ENCODE peak calls at places on chromosomes 6 and 20, in nine cellular contexts. N is left ventricle myocardium inferior, L is lower lobe of right lung, R is neural progenitor cell, K is cardiac muscle cell, F is psoas muscle, C is GM23248, I is brain microvascular endothelial cell, S is Karpas-422. U is an unnamed sample.
A peak's percentile ranks its signal among the peaks of the same experiment; 100 is the strongest.

GRCh38 chr20:39004508-39004907 is 42.4 kb downstream of the DHX35 start:
- DNase-seq in N (no peak), L (peak; percentile 59), R (no peak), K (no peak), F (no peak), C (no peak), I (no peak), S (no peak), U (no peak)

GRCh38 chr6:148700713-148701392 is 46.0 kb upstream of the UST start:
- DNase-seq in N (no peak), L (no peak), R (peak; percentile 23), K (peak; percentile 64), F (no peak), C (peak; percentile 83), I (peak; percentile 31), S (no peak), U (no peak)

GRCh38 chr6:73045609-73046008 is 179.7 kb downstream of the KHDC1L start:
- DNase-seq in N (no peak), L (no peak), R (no peak), K (no peak), F (no peak), C (no peak), I (no peak), S (no peak), U (no peak)

GRCh38 chr6:12719017-12719416 is 2.5 kb downstream of the PHACTR1 start:
- DNase-seq in N (no peak), L (no peak), R (no peak), K (no peak), F (no peak), C (no peak), I (no peak), S (no peak), U (no peak)

GRCh38 chr6:16437095-16437494 is 198.7 kb downstream of the GMPR start:
- DNase-seq in N (no peak), L (no peak), R (no peak), K (no peak), F (no peak), C (no peak), I (no peak), S (no peak), U (no peak)

GRCh38 chr20:409697-410559 is 1.8 kb downstream of the RBCK1 start:
- DNase-seq in N (no peak), L (no peak), R (no peak), K (no peak), F (peak; percentile 49), C (no peak), I (no peak), S (no peak), U (no peak)

GRCh38 chr20:32448306-32449056 is 90.3 kb downstream of the ASXL1 start:
- DNase-seq in N (no peak), L (no peak), R (no peak), K (peak; percentile 34), F (no peak), C (peak; percentile 23), I (no peak), S (no peak), U (no peak)

GRCh38 chr6:169244684-169245383 is 8.8 kb downstream of the THBS2 start:
- DNase-seq in N (no peak), L (no peak), R (no peak), K (no peak), F (no peak), C (no peak), I (no peak), S (no peak), U (no peak)

GRCh38 chr6:92893741-92894140 is 525.6 kb downstream of the EPHA7 start:
- DNase-seq in N (no peak), L (no peak), R (no peak), K (no peak), F (no peak), C (no peak), I (no peak), S (no peak), U (no peak)

GRCh38 chr20:17889226-17889625 is 79.4 kb downstream of the SNX5 start:
- DNase-seq in N (no peak), L (no peak), R (no peak), K (peak; percentile 50), F (no peak), C (peak; percentile 48), I (no peak), S (no peak), U (no peak)

GRCh38 chr6:141077355-141078333 is 1055.1 kb upstream of the GJE1 start:
- DNase-seq in N (no peak), L (no peak), R (peak; percentile 55), K (peak; percentile 35), F (no peak), C (peak; percentile 3), I (peak; percentile 7), S (peak; percentile 69), U (no peak)

GRCh38 chr20:32537657-32538525 is 47.2 kb downstream of the NOL4L start:
- DNase-seq in N (no peak), L (no peak), R (no peak), K (peak; percentile 26), F (no peak), C (no peak), I (no peak), S (no peak), U (no peak)

GRCh38 chr6:169379495-169380070 is 125.9 kb upstream of the THBS2 start:
- DNase-seq in N (no peak), L (no peak), R (no peak), K (no peak), F (no peak), C (no peak), I (no peak), S (no peak), U (no peak)

GRCh38 chr6:55250400-55250799 is 76.1 kb downstream of the HCRTR2 start:
- DNase-seq in N (no peak), L (no peak), R (no peak), K (no peak), F (no peak), C (no peak), I (no peak), S (no peak), U (no peak)

GRCh38 chr6:38088010-38088409 is 268.5 kb downstream of the ZFAND3 start:
- DNase-seq in N (no peak), L (no peak), R (no peak), K (no peak), F (no peak), C (no peak), I (no peak), S (no peak), U (no peak)
- H3K27ac ChIP-seq in N (no peak overlapping the region), L (no peak overlapping the region), R (no peak overlapping the region), K (no peak overlapping the region), F (no peak overlapping the region), C (no peak overlapping the region), I (no peak overlapping the region), S (no peak overlapping the region), U (peak overlapping the region; percentile 24)

GRCh38 chr6:22556298-22556697 is 13.1 kb upstream of the HDGFL1 start:
- DNase-seq in N (no peak), L (no peak), R (no peak), K (no peak), F (no peak), C (no peak), I (no peak), S (no peak), U (no peak)

GRCh38 chr6:22557007-22557406 is 12.4 kb upstream of the HDGFL1 start:
- DNase-seq in N (no peak), L (no peak), R (no peak), K (no peak), F (no peak), C (no peak), I (no peak), S (no peak), U (no peak)

GRCh38 chr6:22558288-22558882 is 11.0 kb upstream of the HDGFL1 start:
- DNase-seq in N (no peak), L (no peak), R (no peak), K (no peak), F (no peak), C (no peak), I (no peak), S (no peak), U (no peak)
- H3K27ac ChIP-seq in N (no peak overlapping the region), L (no peak overlapping the region), R (no peak overlapping the region), K (no peak overlapping the region), F (no peak overlapping the region), C (no peak overlapping the region), I (no peak overlapping the region), S (no peak overlapping the region), U (no peak overlapping the region)

GRCh38 chr20:49540696-49541435 is 27.1 kb downstream of the PTGIS start:
- DNase-seq in N (no peak), L (no peak), R (peak; percentile 31), K (no peak), F (no peak), C (no peak), I (no peak), S (no peak), U (no peak)

GRCh38 chr20:49543858-49544437 is 24.0 kb downstream of the PTGIS start:
- DNase-seq in N (no peak), L (no peak), R (no peak), K (no peak), F (no peak), C (no peak), I (no peak), S (no peak), U (no peak)

GRCh38 chr20:49541733-49542513 is 26.0 kb downstream of the PTGIS start:
- DNase-seq in N (peak; percentile 48), L (peak; percentile 67), R (peak; percentile 88), K (peak; percentile 83), F (peak; percentile 64), C (peak; percentile 84), I (peak; percentile 47), S (peak; percentile 94), U (peak; percentile 19)

GRCh38 chr20:49543071-49543857 is 24.7 kb downstream of the PTGIS start:
- DNase-seq in N (no peak), L (no peak), R (no peak), K (no peak), F (no peak), C (no peak), I (no peak), S (no peak), U (no peak)

DNA sequence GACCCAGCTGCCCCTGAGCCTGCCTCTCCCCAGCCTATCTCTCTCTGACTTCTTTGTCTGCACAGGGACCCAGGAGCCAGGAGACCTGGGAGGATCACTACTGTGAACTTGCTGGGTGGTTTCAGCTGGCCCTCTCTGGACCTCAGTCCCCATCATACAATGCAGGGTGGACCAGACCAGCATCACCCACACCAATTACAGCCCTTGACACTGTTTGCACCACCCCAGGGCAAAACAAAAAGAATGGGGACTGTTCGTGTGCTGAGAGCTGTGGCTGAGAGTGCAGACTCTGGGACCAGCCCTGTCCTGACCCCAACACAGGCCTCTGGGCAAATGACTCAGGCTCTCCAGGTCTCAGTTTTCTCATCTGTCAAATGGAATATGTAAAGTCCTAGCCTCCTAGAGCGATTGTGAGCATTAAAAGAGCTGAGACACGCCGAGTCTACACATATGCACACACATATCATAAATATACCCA is 25.4 kb downstream of the PTGIS start:
- DNase-seq in N (no peak), L (no peak), R (no peak), K (no peak), F (no peak), C (no peak), I (no peak), S (no peak), U (no peak)
- H3K27ac ChIP-seq in N (peak overlapping the region; percentile 1), L (no peak overlapping the region), R (no peak overlapping the region), K (no peak overlapping the region), F (no peak overlapping the region), C (no peak overlapping the region), I (no peak overlapping the region), S (no peak overlapping the region), U (no peak overlapping the region)

DNA sequence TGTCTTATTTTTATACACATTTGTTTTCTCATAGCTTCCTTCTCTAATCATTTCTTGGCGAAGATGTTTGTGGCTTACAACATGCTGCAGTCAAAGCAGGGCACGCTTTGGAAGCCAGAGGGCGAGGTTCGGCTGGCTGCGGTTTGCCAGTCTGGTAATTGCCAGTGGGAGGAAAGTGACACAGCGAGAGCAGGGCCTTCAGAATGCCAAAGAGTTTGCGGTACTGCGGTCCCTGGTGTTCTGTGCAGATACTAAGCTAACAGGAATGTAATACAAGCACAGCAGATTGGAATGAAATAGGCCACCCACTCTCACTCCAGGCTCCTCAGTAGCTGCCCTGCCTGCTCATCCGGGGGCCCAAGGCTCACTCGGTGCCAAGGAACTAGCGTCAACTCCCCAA is 58.7 kb upstream of the TGM3 start:
- DNase-seq in N (no peak), L (no peak), R (peak; percentile 31), K (peak; percentile 94), F (peak; percentile 67), C (peak; percentile 99), I (peak; percentile 97), S (no peak), U (no peak)
- H3K27ac ChIP-seq in N (no peak overlapping the region), L (no peak overlapping the region), R (no peak overlapping the region), K (peak overlapping the region; percentile 55), F (peak overlapping the region; percentile 50), C (peak overlapping the region; percentile 96), I (no peak overlapping the region), S (no peak overlapping the region), U (no peak overlapping the region)

U was measured in caudate nucleus.